ENCODE peak calls at places on chromosomes 3 and 15, in nine cellular contexts. Y, X, A, D, E, L, H, Z and B are unnamed samples.
A peak's percentile ranks its signal among the peaks of the same experiment; 100 is the strongest.

GRCh38 chr3:195921334-195921771 is 13.0 kb upstream of the TNK2 start:
- DNase-seq in X (peak; percentile 25), Z (no peak), Y (no peak), H (no peak), L (no peak), E (no peak), A (no peak), D (no peak), B (no peak)

GRCh38 chr3:32508731-32509130 is 6.1 kb upstream of the CMTM6 start:
- DNase-seq in X (peak; percentile 68), E (no peak), L (peak; percentile 54), Z (no peak), D (no peak), H (peak; percentile 39), Y (no peak), A (no peak), B (peak; percentile 78)

GRCh38 chr15:29183071-29183831 is 86.4 kb downstream of the NSMCE3 start:
- DNase-seq in D (no peak), Y (no peak), A (no peak), E (no peak), H (peak; percentile 2), X (no peak), Z (no peak), L (no peak), B (no peak)

GRCh38 chr3:52109556-52110380 is 44.5 kb downstream of the POC1A start:
- DNase-seq in H (no peak), X (no peak), Z (no peak), A (peak; percentile 14), Y (peak; percentile 28), D (no peak), E (peak; percentile 33), L (no peak), B (no peak)

GRCh38 chr15:89087066-89087829 is 1.0 kb upstream of the ABHD2 start:
- DNase-seq in X (no peak), D (no peak), A (no peak), Y (no peak), Z (no peak), L (no peak), E (no peak), H (no peak), B (no peak)

GRCh38 chr3:184952671-184953070 is 140.7 kb downstream of the VPS8 start:
- DNase-seq in H (peak; percentile 47), X (peak; percentile 61), Z (no peak), A (no peak), E (no peak), Y (no peak), L (no peak), D (no peak), B (peak; percentile 43)

GRCh38 chr3:9195390-9195789 is 54.1 kb downstream of the SRGAP3 start:
- DNase-seq in Y (no peak), H (no peak), E (no peak), D (no peak), Z (no peak), A (no peak), X (no peak), L (no peak), B (no peak)

GRCh38 chr15:49154359-49154758 is 1.0 kb downstream of the COPS2 start:
- DNase-seq in H (peak; percentile 41), D (no peak), E (no peak), A (no peak), L (no peak), Y (no peak), Z (no peak), X (peak; percentile 42), B (no peak)

GRCh38 chr3:98532709-98533571 is 1.2 kb downstream of the GPR15 start:
- DNase-seq in E (no peak), Y (no peak), D (no peak), X (no peak), Z (no peak), L (no peak), H (no peak), A (no peak), B (no peak)

GRCh38 chr3:98534734-98535133 is 3.0 kb downstream of the GPR15 start:
- DNase-seq in D (no peak), H (no peak), A (no peak), X (no peak), L (no peak), Z (no peak), Y (no peak), E (no peak), B (no peak)

GRCh38 chr3:98534168-98534567 is 2.4 kb downstream of the GPR15 start:
- DNase-seq in E (no peak), Z (no peak), L (no peak), X (no peak), Y (no peak), A (no peak), H (no peak), D (no peak), B (no peak)

GRCh38 chr3:98540346-98540745 is 8.6 kb downstream of the GPR15 start:
- DNase-seq in H (no peak), E (no peak), D (no peak), X (no peak), Y (no peak), L (no peak), Z (no peak), A (no peak), B (no peak)

DNA sequence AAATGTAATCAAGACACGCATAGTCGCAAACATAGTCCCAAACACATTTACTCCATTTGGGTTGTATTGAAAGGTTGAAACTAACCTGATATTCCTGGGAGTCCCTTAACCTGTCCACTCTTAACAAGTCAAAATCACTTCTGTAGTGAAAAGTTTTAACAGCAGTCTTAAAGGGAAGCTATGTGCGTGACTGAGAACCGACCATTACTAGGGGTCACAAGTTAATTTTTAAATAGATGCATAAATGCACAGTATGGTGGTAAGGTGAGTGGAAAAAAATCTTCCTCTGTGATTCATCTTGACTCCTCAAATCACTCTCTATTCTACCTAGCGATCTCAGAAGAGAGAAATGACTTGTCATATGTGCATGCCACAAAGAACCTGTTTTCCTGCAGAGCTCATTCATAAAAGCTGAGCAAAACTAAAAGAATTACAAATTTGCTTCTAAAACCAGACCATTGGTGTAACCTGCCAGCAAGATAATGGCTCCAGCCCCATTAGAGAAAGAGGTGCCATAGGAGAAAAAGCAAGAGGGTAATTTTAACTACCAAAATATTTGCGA is 4.8 kb downstream of the GPR15 start:
- DNase-seq in L (no peak), D (no peak), E (no peak), X (no peak), A (no peak), Y (no peak), H (no peak), Z (no peak), B (no peak)
- H3K4me3 ChIP-seq in L (no peak overlapping the region), D (no peak overlapping the region), E (no peak overlapping the region), X (no peak overlapping the region), A (no peak overlapping the region), Y (no peak overlapping the region), H (no peak overlapping the region), Z (no peak overlapping the region), B (no peak overlapping the region)

DNA sequence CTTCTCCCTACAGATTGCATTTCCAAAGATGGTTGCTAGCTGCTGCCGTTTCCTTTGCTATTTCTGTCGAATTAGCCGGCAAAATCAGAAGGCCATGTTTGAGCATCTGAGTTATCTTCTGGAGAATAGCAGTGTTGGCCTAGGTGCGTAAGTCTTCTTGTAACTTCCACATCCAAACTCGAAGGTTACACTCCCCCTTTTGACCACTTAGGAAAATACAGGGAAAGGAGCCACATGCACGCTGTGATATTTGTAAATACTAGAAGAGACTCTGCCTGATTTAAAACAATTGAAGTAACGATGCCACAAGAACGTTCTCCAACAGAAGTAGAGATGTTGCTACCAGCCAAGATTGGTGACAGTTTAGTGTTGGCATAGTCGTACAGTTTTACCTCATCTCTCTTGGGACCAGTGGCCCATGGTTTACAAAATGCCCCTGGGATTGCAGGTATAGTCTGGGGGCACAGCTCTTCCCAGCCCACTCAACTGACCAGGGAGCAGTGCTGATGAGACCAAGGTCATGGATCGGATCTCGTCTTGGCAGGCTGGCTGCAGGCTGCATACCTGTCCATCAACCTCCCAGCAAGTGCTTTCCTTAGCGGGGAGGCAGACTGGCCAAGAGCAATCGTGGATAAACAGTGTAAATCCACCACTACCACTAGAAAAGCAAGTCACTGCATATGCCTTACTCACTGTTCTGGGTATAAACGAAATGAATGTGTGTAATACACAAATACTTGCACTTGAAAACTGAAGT is 268.4 kb upstream of the CHRM5 start:
- DNase-seq in X (peak; percentile 28), D (no peak), A (no peak), Z (no peak), H (peak; percentile 38), E (no peak), Y (no peak), L (no peak), B (peak; percentile 10)
- TF ChIP-seq CTCF in X (peak; percentile 32), D (no peak), A (no peak), Z (no peak), H (peak; percentile 29), E (peak; percentile 6), Y (peak; percentile 19), L (no peak), B (peak; percentile 40)

DNA sequence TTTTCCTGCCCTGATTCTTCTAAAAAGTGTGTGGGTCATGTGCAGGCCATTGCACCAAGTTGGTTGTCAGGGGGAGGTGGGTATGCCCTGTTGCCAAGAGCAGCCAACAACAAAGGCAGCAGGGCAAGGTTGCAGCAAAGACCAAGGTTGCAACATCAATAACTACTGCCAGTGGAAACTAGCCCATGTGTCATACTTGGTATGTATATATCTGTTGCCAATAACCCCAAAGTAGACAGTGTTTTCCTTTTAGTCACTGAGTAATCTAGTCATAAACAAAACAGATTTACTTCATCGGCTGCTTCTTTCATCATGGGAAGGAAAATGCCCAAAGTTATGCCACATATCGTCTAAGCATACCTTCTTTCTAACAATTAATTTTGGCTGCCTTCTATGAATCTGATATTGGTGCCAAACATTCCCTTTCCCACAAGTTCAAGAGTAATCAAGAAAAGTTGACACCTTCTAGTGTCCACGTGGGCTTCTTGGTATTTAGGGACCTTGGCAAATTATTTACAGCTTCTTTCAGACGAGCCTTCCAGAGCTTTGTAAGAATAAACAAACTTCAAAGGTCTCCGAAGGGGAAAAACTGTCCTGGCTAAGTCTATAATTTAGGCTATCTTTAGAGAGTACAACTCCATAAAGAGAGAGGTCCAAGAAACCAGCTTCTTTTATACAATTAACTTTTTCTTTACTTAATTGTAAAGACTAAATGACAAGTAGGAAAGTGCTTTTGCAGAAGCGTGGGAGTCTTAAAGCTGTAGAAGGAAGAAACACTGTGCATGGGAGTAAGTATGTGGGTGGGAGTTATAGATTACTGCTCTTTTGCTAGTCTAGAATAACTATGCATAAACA is 10.1 kb upstream of the MBNL1 start:
- DNase-seq in Y (peak; percentile 71), E (peak; percentile 58), A (peak; percentile 77), Z (peak; percentile 32), X (peak; percentile 99), D (peak; percentile 94), L (no peak), H (peak; percentile 99), B (peak; percentile 100)
- H3K4me3 ChIP-seq in Y (peak overlapping the region; percentile 50), E (peak overlapping the region; percentile 30), A (no peak overlapping the region), Z (peak overlapping the region; percentile 22), X (no peak overlapping the region), D (no peak overlapping the region), L (no peak overlapping the region), H (no peak overlapping the region), B (no peak overlapping the region)

DNA sequence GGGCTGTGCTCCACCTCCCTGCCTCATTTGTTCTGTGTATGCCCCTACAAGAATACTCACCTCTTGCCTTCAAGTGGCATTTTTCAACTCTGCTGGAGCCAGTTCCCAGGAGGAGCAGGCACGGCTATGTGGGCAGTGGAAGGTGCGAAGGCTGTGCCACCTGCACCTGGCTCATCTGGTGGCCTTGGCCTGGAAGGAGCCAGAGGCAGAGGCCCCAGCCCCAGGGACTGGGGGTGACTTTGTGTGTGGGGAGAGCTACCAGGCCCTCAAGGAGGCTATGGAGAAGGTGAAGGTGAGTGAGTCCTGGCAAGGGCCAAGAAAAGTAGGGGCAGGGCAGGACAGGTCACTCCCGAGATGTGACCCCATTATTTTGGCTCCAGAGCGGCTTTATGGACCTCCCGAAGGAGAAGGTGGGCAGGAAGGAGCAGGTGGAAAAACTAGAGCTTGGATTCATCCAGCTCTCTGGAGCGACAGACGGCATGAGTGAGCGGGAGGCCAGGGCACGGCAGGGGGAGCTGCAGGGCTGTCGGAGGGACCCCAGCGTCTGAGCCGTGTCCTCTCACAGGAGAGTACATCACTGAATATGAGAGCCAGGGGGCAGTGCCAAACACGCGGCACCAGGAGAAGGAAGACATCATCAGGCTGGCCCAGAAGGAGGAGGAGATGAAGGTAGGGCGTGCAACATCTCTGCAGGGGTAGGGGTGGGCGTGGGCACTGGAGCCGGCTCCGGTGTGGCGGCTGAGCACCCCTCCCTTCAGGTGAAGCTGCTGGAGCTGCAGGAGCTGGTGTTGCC is 57.3 kb upstream of the UBE2Q2 start:
- DNase-seq in X (no peak), H (peak; percentile 8), L (no peak), A (no peak), D (no peak), Z (no peak), E (no peak), Y (no peak), B (no peak)
- TF ChIP-seq CTCF in X (peak; percentile 6), H (peak; percentile 19), L (no peak), A (no peak), D (no peak), Z (no peak), E (no peak), Y (no peak), B (no peak)